ENCODE peak calls at places on chromosomes 16 and 17, in seven cellular contexts. G is IMR-90, M is SK-N-SH, P is HepG2, Q is K562, O is GM12878, E is H1. F is an unnamed sample.

GRCh38 chr17:64972611-64973010 is 53.3 kb upstream of the LRRC37A3 start:
- DNase-seq in O (no peak), P (no peak), M (no peak), G (no peak), Q (no peak), E (no peak), F (no peak)

GRCh38 chr17:35872581-35872980 is 3.9 kb upstream of the HEATR9 start:
- DNase-seq in O (no peak), E (no peak), Q (no peak), P (no peak), G (no peak), M (no peak), F (no peak)

GRCh38 chr16:90031931-90032663 is 12.8 kb upstream of the DBNDD1 start:
- DNase-seq in E (no peak), Q (peak), M (peak), G (peak), P (no peak), O (no peak), F (no peak)

GRCh38 chr16:86044241-86044671 is 145.3 kb downstream of the IRF8 start:
- DNase-seq in O (no peak), E (peak), G (peak), Q (peak), P (peak), M (peak), F (peak)

GRCh38 chr16:11131706-11132105 is 124.3 kb downstream of the SOCS1 start:
- DNase-seq in G (no peak), O (no peak), E (no peak), M (peak), P (no peak), Q (no peak), F (no peak)

GRCh38 chr16:64983983-64984382 is 137.9 kb downstream of the CDH11 start:
- DNase-seq in E (peak), Q (peak), G (peak), P (peak), M (peak), O (no peak), F (no peak)

GRCh38 chr16:28189237-28189636 is 22.5 kb downstream of the XPO6 start:
- DNase-seq in E (no peak), M (no peak), Q (no peak), O (no peak), P (no peak), G (peak), F (peak)

GRCh38 chr16:88965411-88965810 is 11.6 kb downstream of the CBFA2T3 start:
- DNase-seq in Q (no peak), G (no peak), P (no peak), M (no peak), E (no peak), O (no peak), F (no peak)

GRCh38 chr16:19520861-19521331 is 1.0 kb downstream of the GDE1 start:
- DNase-seq in O (peak), G (peak), M (no peak), E (no peak), P (no peak), Q (peak), F (peak)

GRCh38 chr16:27174798-27175197 is 28.5 kb upstream of the KDM8 start:
- DNase-seq in M (no peak), Q (no peak), G (peak), E (no peak), O (no peak), P (no peak), F (peak)

GRCh38 chr17:30812218-30813177 is 12.0 kb downstream of the CRLF3 start:
- DNase-seq in P (no peak), E (no peak), M (no peak), G (peak), Q (no peak), O (no peak), F (no peak)

GRCh38 chr17:57499648-57500049 is 243.3 kb downstream of the MSI2 start:
- DNase-seq in P (peak), E (no peak), M (peak), G (no peak), O (no peak), Q (peak), F (peak)

GRCh38 chr16:24966031-24966430 is 49.1 kb downstream of the ARHGAP17 start:
- DNase-seq in P (no peak), E (no peak), G (no peak), O (no peak), M (no peak), Q (no peak), F (no peak)

GRCh38 chr16:70395345-70395901 is 43.5 kb downstream of the ST3GAL2 start:
- DNase-seq in G (peak), O (no peak), P (peak), E (peak), Q (peak), M (peak), F (peak)

GRCh38 chr17:28346199-28346580 is 10.6 kb downstream of the TNFAIP1 start:
- DNase-seq in M (no peak), P (no peak), Q (no peak), O (no peak), E (no peak), G (no peak), F (no peak)

GRCh38 chr17:65385726-65386125 is 175.7 kb downstream of the AXIN2 start:
- DNase-seq in O (no peak), M (no peak), P (no peak), Q (peak), E (no peak), G (no peak), F (no peak)

GRCh38 chr17:40598928-40599627 is 33.8 kb upstream of the CCR7 start:
- DNase-seq in O (peak), M (no peak), E (no peak), Q (no peak), G (peak), P (no peak), F (no peak)

GRCh38 chr17:10114931-10115535 is 83.4 kb downstream of the GAS7 start:
- DNase-seq in P (no peak), M (peak), G (peak), O (peak), Q (no peak), E (no peak), F (peak)

GRCh38 chr16:2212362-2213324 is 2.0 kb upstream of the BRICD5 start:
- DNase-seq in G (no peak), Q (no peak), M (no peak), E (no peak), O (no peak), P (no peak), F (no peak)

GRCh38 chr17:5437721-5438317 is 1.1 kb downstream of the C1QBP start:
- DNase-seq in E (no peak), Q (no peak), O (no peak), G (peak), M (peak), P (no peak), F (no peak)

GRCh38 chr17:37360632-37361031 is 15.2 kb upstream of the C17orf78 start:
- DNase-seq in O (no peak), E (no peak), P (no peak), M (no peak), G (peak), Q (no peak), F (peak)

GRCh38 chr16:53090591-53091507 is 36.1 kb downstream of the CHD9 start:
- DNase-seq in P (peak), G (peak), M (peak), Q (no peak), O (peak), E (no peak), F (no peak)

GRCh38 chr17:80663783-80664206 is 119.2 kb downstream of the RPTOR start:
- DNase-seq in M (no peak), P (no peak), Q (peak), G (peak), O (no peak), E (no peak), F (no peak)

GRCh38 chr17:41415833-41416335 is 8.5 kb downstream of the KRT37 start:
- DNase-seq in G (peak), P (peak), Q (no peak), O (no peak), M (no peak), E (no peak), F (no peak)

GRCh38 chr17:17692353-17693252 is 11.3 kb downstream of the RAI1 start:
- DNase-seq in G (no peak), E (no peak), P (peak), O (no peak), Q (no peak), M (no peak), F (no peak)

GRCh38 chr16:64225696-64226095 is 896.2 kb downstream of the CDH11 start:
- DNase-seq in Q (no peak), G (peak), P (no peak), E (no peak), O (no peak), M (no peak), F (no peak)

GRCh38 chr16:57147381-57148191 is 38.3 kb downstream of the PSME3IP1 start:
- DNase-seq in O (no peak), M (peak), P (no peak), Q (no peak), G (peak), E (no peak), F (no peak)

GRCh38 chr17:2406903-2407790 is 6.3 kb upstream of the MNT start:
- DNase-seq in M (no peak), O (no peak), P (no peak), G (peak), Q (no peak), E (no peak), F (peak)
- H3K4me2 ChIP-seq in M (peak), O (no peak), P (no peak), G (peak), Q (peak), E (no peak), F (peak)

GRCh38 chr17:15274017-15274416 is 8.9 kb upstream of the PMP22 start:
- DNase-seq in O (no peak), Q (no peak), P (no peak), M (no peak), G (no peak), E (no peak), F (no peak)
- TF ChIP-seq RFX5 in O (no peak), Q (no peak), P (no peak), M (no peak), G (no peak), E (no peak), F (no peak)

GRCh38 chr16:58499615-58500328 is at the start of gene NDRG4:
- DNase-seq in Q (peak), M (peak), O (no peak), E (peak), P (peak), G (peak), F (peak)

GRCh38 chr16:58501242-58502131 is 1.5 kb downstream of the NDRG4 start:
- DNase-seq in M (peak), Q (peak), O (no peak), P (peak), G (no peak), E (no peak), F (no peak)

GRCh38 chr16:58499092-58499511 is 841 bp upstream of the NDRG4 start:
- DNase-seq in M (no peak), E (no peak), P (no peak), G (no peak), Q (no peak), O (no peak), F (no peak)

GRCh38 chr16:58502217-58502921 is 2.4 kb downstream of the NDRG4 start:
- DNase-seq in P (no peak), Q (no peak), O (no peak), G (no peak), M (no peak), E (no peak), F (no peak)

GRCh38 chr16:58500329-58501241 is 642 bp downstream of the NDRG4 start:
- DNase-seq in Q (no peak), O (no peak), M (peak), E (no peak), P (no peak), G (no peak), F (no peak)
- H3K4me2 ChIP-seq in Q (peak), O (peak), M (peak), E (peak), P (peak), G (peak), F (peak)

GRCh38 chr17:32123782-32124181 is 18.5 kb upstream of the RHOT1 start:
- DNase-seq in P (no peak), O (no peak), G (peak), M (no peak), Q (no peak), E (no peak), F (peak)

GRCh38 chr17:32125848-32126153 is 16.5 kb upstream of the RHOT1 start:
- DNase-seq in P (no peak), E (no peak), G (no peak), Q (no peak), M (no peak), O (no peak), F (no peak)

GRCh38 chr17:32126746-32127145 is 15.6 kb upstream of the RHOT1 start:
- DNase-seq in E (no peak), O (no peak), Q (no peak), P (no peak), G (no peak), M (no peak), F (no peak)

GRCh38 chr17:32126325-32126724 is 16.0 kb upstream of the RHOT1 start:
- DNase-seq in E (no peak), P (no peak), Q (no peak), O (no peak), G (no peak), M (no peak), F (no peak)

GRCh38 chr17:32124985-32125847 is 17.1 kb upstream of the RHOT1 start:
- DNase-seq in G (no peak), E (no peak), Q (no peak), M (peak), O (no peak), P (no peak), F (peak)
- TF ChIP-seq RFX5 in G (no peak), E (no peak), Q (no peak), M (no peak), O (no peak), P (no peak), F (no peak)

DNA sequence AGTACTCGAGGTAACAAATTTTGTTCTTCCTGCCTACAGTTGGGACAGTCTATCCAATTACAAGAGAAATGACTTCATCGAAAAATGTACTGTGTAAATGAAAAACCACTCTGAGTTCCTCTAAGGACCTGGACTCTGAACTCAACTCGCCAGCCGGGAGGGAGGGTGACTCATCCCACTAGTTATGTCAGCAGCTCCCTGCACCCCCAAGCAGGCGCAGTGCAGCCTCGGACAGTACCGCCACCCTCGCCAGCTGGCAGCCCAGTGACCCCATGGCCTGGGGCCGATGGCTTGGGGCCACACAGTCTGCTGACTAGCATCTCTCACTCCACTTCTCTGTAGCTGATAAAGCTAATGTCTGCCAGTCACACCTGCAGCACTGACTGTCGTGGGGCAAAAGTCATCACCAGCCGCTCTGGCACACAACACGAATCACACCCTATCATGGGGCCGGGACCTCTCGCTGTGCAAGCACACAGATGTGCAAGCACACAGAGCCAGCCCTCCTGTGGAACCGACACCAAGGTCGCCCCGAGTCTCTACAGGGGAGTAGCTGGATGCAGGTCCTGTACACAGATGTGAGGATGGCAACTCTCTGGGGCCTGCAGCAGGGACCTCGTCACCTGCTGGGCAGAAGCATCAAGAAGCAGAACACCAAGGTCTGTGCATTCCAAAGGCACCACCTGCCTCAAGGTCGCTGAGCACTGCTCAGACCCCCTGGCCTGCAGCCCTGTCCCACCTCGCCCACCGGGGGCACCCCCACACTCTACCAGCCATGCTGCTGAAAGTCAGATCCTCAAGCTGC is 5.7 kb downstream of the CSNK1D start:
- DNase-seq in E (no peak), P (peak), Q (peak), O (no peak), G (peak), M (peak), F (peak)
- H3K4me2 ChIP-seq in E (no peak), P (peak), Q (peak), O (peak), G (peak), M (peak), F (peak)

GRCh38 chr17:7282752-7283321 is 1.3 kb downstream of the SLC2A4 start:
- DNase-seq in O (no peak), Q (peak), G (no peak), M (peak), E (no peak), P (peak), F (no peak)
- TF ChIP-seq RFX5 in O (no peak), Q (no peak), G (no peak), M (no peak), E (no peak), P (no peak), F (no peak)

F was measured in A549.